ENCODE peak calls at places on chromosome 10, in seven cellular contexts. One of them, this sample, is unnamed.

GRCh38 chr10:22245567-22245966 is 27.8 kb upstream of the EBLN1 start:
- DNase-seq in GM12878: no peak
- DNase-seq in GM12891: no peak
- DNase-seq in SK-N-SH: no peak
- DNase-seq in K562: no peak
- DNase-seq in HepG2: no peak
- DNase-seq in H1: no peak
- DNase-seq in this sample: no peak

GRCh38 chr10:77383861-77384553 is 253.6 kb downstream of the KCNMA1 start:
- DNase-seq in GM12891: no peak
- DNase-seq in GM12878: no peak
- DNase-seq in H1: no peak
- DNase-seq in SK-N-SH: no peak
- DNase-seq in HepG2: no peak
- DNase-seq in K562: no peak
- DNase-seq in this sample: no peak

GRCh38 chr10:1195828-1196227 is 139.6 kb downstream of the WDR37 start:
- DNase-seq in GM12891: no peak
- DNase-seq in GM12878: no peak
- DNase-seq in SK-N-SH: no peak
- DNase-seq in K562: no peak
- DNase-seq in H1: no peak
- DNase-seq in HepG2: no peak
- DNase-seq in this sample: no peak

GRCh38 chr10:105239311-105240215 is 598.5 kb downstream of the SORCS3 start:
- DNase-seq in GM12878: no peak
- DNase-seq in HepG2: no peak
- DNase-seq in H1: no peak
- DNase-seq in SK-N-SH: no peak
- DNase-seq in K562: no peak
- DNase-seq in GM12891: no peak
- DNase-seq in this sample: no peak

GRCh38 chr10:74967850-74968620 is 141.6 kb downstream of the KAT6B start:
- DNase-seq in H1: no peak
- DNase-seq in SK-N-SH: no peak
- DNase-seq in K562: peak
- DNase-seq in GM12891: no peak
- DNase-seq in GM12878: no peak
- DNase-seq in HepG2: peak
- DNase-seq in this sample: no peak

GRCh38 chr10:33899578-33900531 is 565.4 kb upstream of the NRP1 start:
- DNase-seq in GM12891: no peak
- DNase-seq in HepG2: peak
- DNase-seq in SK-N-SH: no peak
- DNase-seq in GM12878: no peak
- DNase-seq in H1: no peak
- DNase-seq in K562: no peak
- DNase-seq in this sample: no peak

GRCh38 chr10:75679546-75679945 is 248.1 kb downstream of the LRMDA start:
- DNase-seq in H1: no peak
- DNase-seq in GM12891: no peak
- DNase-seq in SK-N-SH: no peak
- DNase-seq in K562: no peak
- DNase-seq in GM12878: no peak
- DNase-seq in HepG2: no peak
- DNase-seq in this sample: no peak

GRCh38 chr10:132102071-132102716 is 36.4 kb downstream of the JAKMIP3 start:
- DNase-seq in H1: peak
- DNase-seq in HepG2: no peak
- DNase-seq in SK-N-SH: no peak
- DNase-seq in GM12878: no peak
- DNase-seq in K562: no peak
- DNase-seq in GM12891: no peak
- DNase-seq in this sample: no peak

GRCh38 chr10:113056468-113057021 is 106.5 kb downstream of the TCF7L2 start:
- DNase-seq in H1: no peak
- DNase-seq in SK-N-SH: no peak
- DNase-seq in GM12878: no peak
- DNase-seq in K562: no peak
- DNase-seq in HepG2: no peak
- DNase-seq in GM12891: no peak
- DNase-seq in this sample: no peak

GRCh38 chr10:113113241-113113640 is 163.2 kb downstream of the TCF7L2 start:
- DNase-seq in HepG2: no peak
- DNase-seq in K562: no peak
- DNase-seq in GM12878: no peak
- DNase-seq in H1: no peak
- DNase-seq in GM12891: no peak
- DNase-seq in SK-N-SH: no peak
- DNase-seq in this sample: no peak

GRCh38 chr10:11284291-11285085 is 266.8 kb downstream of the CELF2 start:
- DNase-seq in GM12878: no peak
- DNase-seq in GM12891: no peak
- DNase-seq in SK-N-SH: no peak
- DNase-seq in H1: no peak
- DNase-seq in HepG2: no peak
- DNase-seq in K562: no peak
- DNase-seq in this sample: no peak

GRCh38 chr10:114551310-114551972 is 106.6 kb downstream of the ABLIM1 start:
- DNase-seq in GM12891: no peak
- DNase-seq in H1: no peak
- DNase-seq in SK-N-SH: no peak
- DNase-seq in GM12878: no peak
- DNase-seq in K562: no peak
- DNase-seq in HepG2: no peak
- DNase-seq in this sample: no peak

GRCh38 chr10:96768136-96768535 is 47.8 kb upstream of the PIK3AP1 start:
- DNase-seq in K562: no peak
- DNase-seq in HepG2: no peak
- DNase-seq in SK-N-SH: no peak
- DNase-seq in GM12878: no peak
- DNase-seq in H1: no peak
- DNase-seq in GM12891: no peak
- DNase-seq in this sample: no peak

GRCh38 chr10:96767611-96768010 is 47.3 kb upstream of the PIK3AP1 start:
- DNase-seq in GM12878: no peak
- DNase-seq in H1: no peak
- DNase-seq in K562: no peak
- DNase-seq in SK-N-SH: no peak
- DNase-seq in GM12891: no peak
- DNase-seq in HepG2: no peak
- DNase-seq in this sample: no peak

GRCh38 chr10:96758423-96758822 is 38.1 kb upstream of the PIK3AP1 start:
- DNase-seq in GM12878: peak
- DNase-seq in SK-N-SH: no peak
- DNase-seq in K562: no peak
- DNase-seq in H1: no peak
- DNase-seq in HepG2: no peak
- DNase-seq in GM12891: no peak
- DNase-seq in this sample: no peak

GRCh38 chr10:96765406-96766240 is 45.3 kb upstream of the PIK3AP1 start:
- DNase-seq in GM12891: no peak
- DNase-seq in HepG2: peak
- DNase-seq in GM12878: no peak
- DNase-seq in SK-N-SH: peak
- DNase-seq in K562: peak
- DNase-seq in H1: peak
- DNase-seq in this sample: no peak

GRCh38 chr10:96764345-96764744 is 44.0 kb upstream of the PIK3AP1 start:
- DNase-seq in SK-N-SH: no peak
- DNase-seq in K562: no peak
- DNase-seq in H1: no peak
- DNase-seq in GM12878: no peak
- DNase-seq in GM12891: no peak
- DNase-seq in HepG2: no peak
- DNase-seq in this sample: no peak
- TF ChIP-seq TAF1 in SK-N-SH: no peak
- TF ChIP-seq TAF1 in K562: no peak
- TF ChIP-seq TAF1 in H1: no peak
- TF ChIP-seq TAF1 in GM12878: no peak
- TF ChIP-seq TAF1 in GM12891: no peak
- TF ChIP-seq TAF1 in HepG2: no peak
- TF ChIP-seq TAF1 in this sample: no peak

GRCh38 chr10:88763441-88763840 is 3.6 kb downstream of the LIPN start:
- DNase-seq in HepG2: no peak
- DNase-seq in GM12891: no peak
- DNase-seq in GM12878: no peak
- DNase-seq in H1: no peak
- DNase-seq in K562: no peak
- DNase-seq in SK-N-SH: no peak
- DNase-seq in this sample: no peak
- TF ChIP-seq TAF1 in HepG2: no peak
- TF ChIP-seq TAF1 in GM12891: no peak
- TF ChIP-seq TAF1 in GM12878: no peak
- TF ChIP-seq TAF1 in H1: no peak
- TF ChIP-seq TAF1 in K562: no peak
- TF ChIP-seq TAF1 in SK-N-SH: no peak
- TF ChIP-seq TAF1 in this sample: no peak

GRCh38 chr10:26430641-26431163 is 7.4 kb upstream of the APBB1IP start:
- DNase-seq in K562: no peak
- DNase-seq in HepG2: no peak
- DNase-seq in GM12878: peak
- DNase-seq in GM12891: peak
- DNase-seq in H1: no peak
- DNase-seq in SK-N-SH: no peak
- DNase-seq in this sample: no peak
- TF ChIP-seq TAF1 in K562: no peak
- TF ChIP-seq TAF1 in HepG2: no peak
- TF ChIP-seq TAF1 in GM12878: peak
- TF ChIP-seq TAF1 in GM12891: no peak
- TF ChIP-seq TAF1 in H1: no peak
- TF ChIP-seq TAF1 in SK-N-SH: no peak
- TF ChIP-seq TAF1 in this sample: peak

DNA sequence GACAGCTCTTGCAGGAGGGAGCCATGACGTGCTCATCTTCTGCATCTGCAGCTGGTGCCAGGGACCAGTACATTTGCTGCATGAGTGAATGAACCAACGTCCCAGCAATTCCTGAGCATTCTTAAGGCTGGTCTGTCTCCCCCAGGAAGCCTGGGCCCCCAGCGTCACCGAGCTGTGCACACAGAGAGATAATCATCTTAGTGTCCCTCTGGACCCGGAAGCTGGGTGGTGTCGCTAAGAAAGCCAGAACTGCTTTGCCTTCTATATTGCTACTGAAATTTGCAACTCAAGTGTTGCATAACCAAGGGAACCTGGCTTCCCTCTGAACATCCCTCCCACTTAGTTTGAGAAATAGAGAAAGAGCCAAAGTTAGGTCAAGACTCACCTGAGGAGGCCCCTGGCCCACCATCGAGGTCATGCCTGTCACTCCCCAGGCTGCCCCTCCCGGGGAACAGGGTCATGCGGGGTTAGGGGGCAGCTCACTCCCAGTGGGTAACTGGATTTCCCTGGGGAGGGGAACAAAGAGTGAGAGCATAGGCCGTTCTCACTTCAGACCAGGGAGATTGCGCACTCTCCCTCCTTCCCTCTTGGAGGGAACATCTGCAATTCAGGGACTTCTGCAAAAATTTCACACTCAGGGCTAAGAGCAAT is 221.6 kb downstream of the ARHGAP12 start:
- DNase-seq in GM12891: no peak
- DNase-seq in HepG2: no peak
- DNase-seq in GM12878: no peak
- DNase-seq in K562: no peak
- DNase-seq in SK-N-SH: no peak
- DNase-seq in H1: no peak
- DNase-seq in this sample: no peak
- TF ChIP-seq TAF1 in GM12891: no peak
- TF ChIP-seq TAF1 in HepG2: no peak
- TF ChIP-seq TAF1 in GM12878: no peak
- TF ChIP-seq TAF1 in K562: no peak
- TF ChIP-seq TAF1 in SK-N-SH: no peak
- TF ChIP-seq TAF1 in H1: no peak
- TF ChIP-seq TAF1 in this sample: no peak

DNA sequence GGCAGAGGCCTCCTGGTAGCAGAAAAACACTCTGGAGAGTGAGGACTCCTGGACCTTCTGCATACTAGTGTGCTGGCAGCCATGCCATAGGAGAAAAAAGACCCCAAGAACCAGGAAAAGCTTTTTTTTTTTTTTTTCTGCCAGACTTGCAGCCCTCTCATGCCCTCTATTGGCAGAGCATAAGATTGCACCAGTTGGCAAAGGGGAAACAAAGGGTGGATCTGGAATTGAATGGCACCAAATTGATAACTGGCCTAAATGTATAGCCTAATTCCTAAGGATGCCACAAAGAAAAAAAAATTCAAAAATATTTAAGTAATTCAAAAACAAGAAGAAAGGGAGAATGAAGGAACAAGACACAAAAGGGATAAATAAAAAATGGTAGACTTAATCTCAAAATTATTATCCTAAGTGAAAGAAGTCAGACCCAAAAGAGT is 112.5 kb upstream of the GHITM start:
- DNase-seq in GM12891: no peak
- DNase-seq in K562: peak
- DNase-seq in HepG2: peak
- DNase-seq in SK-N-SH: peak
- DNase-seq in H1: peak
- DNase-seq in GM12878: no peak
- DNase-seq in this sample: no peak
- TF ChIP-seq TAF1 in GM12891: no peak
- TF ChIP-seq TAF1 in K562: no peak
- TF ChIP-seq TAF1 in HepG2: no peak
- TF ChIP-seq TAF1 in SK-N-SH: no peak
- TF ChIP-seq TAF1 in H1: no peak
- TF ChIP-seq TAF1 in GM12878: no peak
- TF ChIP-seq TAF1 in this sample: no peak